ENCODE peak calls at places on chromosomes 12 and 14, in six cellular contexts. A is endothelial cell of umbilical vein, H is lower lobe of right lung, L is esophagus squamous epithelium, X is lung, F is hepatocyte. U is an unnamed sample. For H3K4me1, the result is how much of the 10 kb centered on the place peaks cover.

GRCh38 chr12:122842505-122843405 is 7.5 kb downstream of the HIP1R start:
- DNase-seq in A (peak), H (peak), L (no peak), X (no peak), F (peak), U (peak)

GRCh38 chr14:58109761-58110160 is 42.3 kb downstream of the ARMH4 start:
- DNase-seq in A (no peak), H (no peak), L (no peak), X (no peak), F (no peak), U (no peak)

GRCh38 chr14:46661728-46662127 is 10.1 kb upstream of the RPL10L start:
- DNase-seq in A (no peak), H (no peak), L (no peak), X (no peak), F (peak), U (no peak)

GRCh38 chr14:35285168-35285990 is 6.8 kb upstream of the PSMA6 start:
- DNase-seq in A (peak), H (no peak), L (no peak), X (no peak), F (no peak), U (no peak)

GRCh38 chr14:59777006-59777579 is 93.5 kb downstream of the RTN1 start:
- DNase-seq in A (no peak), H (no peak), L (no peak), X (no peak), F (no peak), U (no peak)

GRCh38 chr12:90842477-90842876 is 112.5 kb downstream of the CCER1 start:
- DNase-seq in A (no peak), H (no peak), L (no peak), X (no peak), F (no peak), U (no peak)

GRCh38 chr12:101204598-101205304 is 5.3 kb downstream of the SLC5A8 start:
- DNase-seq in A (no peak), H (no peak), L (no peak), X (no peak), F (no peak), U (no peak)

GRCh38 chr12:9587903-9588600 is 19.7 kb downstream of the KLRB1 start:
- DNase-seq in A (no peak), H (no peak), L (no peak), X (no peak), F (no peak), U (no peak)

GRCh38 chr14:60188696-60189095 is 23.5 kb upstream of the DHRS7 start:
- DNase-seq in A (no peak), H (no peak), L (no peak), X (no peak), F (no peak), U (no peak)

GRCh38 chr14:70166530-70167203 is 22.1 kb downstream of the SLC8A3 start:
- DNase-seq in A (no peak), H (no peak), L (no peak), X (no peak), F (no peak), U (no peak)

GRCh38 chr14:20460458-20461229 is 590 bp downstream of the PIP4P1 start:
- DNase-seq in A (peak), H (peak), L (no peak), X (peak), F (peak), U (peak)

GRCh38 chr12:15122349-15122748 is 98.9 kb downstream of the RERG start:
- DNase-seq in A (no peak), H (no peak), L (no peak), X (no peak), F (no peak), U (no peak)

GRCh38 chr12:121861549-121862254 is 3.0 kb upstream of the HPD start:
- DNase-seq in A (no peak), H (no peak), L (no peak), X (no peak), F (peak), U (no peak)

GRCh38 chr12:68912916-68913315 is 20.1 kb downstream of the CPM start:
- DNase-seq in A (no peak), H (no peak), L (no peak), X (no peak), F (no peak), U (no peak)

GRCh38 chr12:47556219-47556618 is 149.6 kb downstream of the RPAP3 start:
- DNase-seq in A (no peak), H (no peak), L (no peak), X (no peak), F (no peak), U (no peak)

GRCh38 chr12:7501031-7501585 is 2.5 kb downstream of the CD163 start:
- DNase-seq in A (no peak), H (no peak), L (no peak), X (no peak), F (no peak), U (no peak)

GRCh38 chr12:12954878-12955625 is 3.1 kb upstream of the GPRC5D start:
- DNase-seq in A (no peak), H (no peak), L (no peak), X (no peak), F (no peak), U (no peak)

GRCh38 chr12:58346032-58346632 is 404.8 kb downstream of the ATP23 start:
- DNase-seq in A (peak), H (no peak), L (no peak), X (no peak), F (peak), U (no peak)

GRCh38 chr14:34241185-34241711 is 220.8 kb downstream of the SPTSSA start:
- DNase-seq in A (no peak), H (no peak), L (no peak), X (no peak), F (no peak), U (no peak)

GRCh38 chr12:80041691-80042090 is 57.6 kb upstream of the OTOGL start:
- DNase-seq in A (peak), H (no peak), L (no peak), X (no peak), F (no peak), U (no peak)

GRCh38 chr12:130764475-130765185 is 48.5 kb upstream of the RIMBP2 start:
- DNase-seq in A (peak), H (no peak), L (no peak), X (no peak), F (no peak), U (no peak)

GRCh38 chr12:18320036-18320617 is 58.8 kb downstream of the PIK3C2G start:
- DNase-seq in A (peak), H (no peak), L (no peak), X (no peak), F (peak), U (peak)

GRCh38 chr12:93243382-93243688 is 134.4 kb upstream of the NUDT4 start:
- DNase-seq in A (no peak), H (no peak), L (no peak), X (no peak), F (no peak), U (no peak)

GRCh38 chr12:16939871-16940306 is 333.9 kb upstream of the LMO3 start:
- DNase-seq in A (peak), H (peak), L (no peak), X (peak), F (peak), U (peak)

GRCh38 chr12:121590476-121591143 is 9.8 kb upstream of the KDM2B start:
- DNase-seq in A (no peak), H (no peak), L (no peak), X (no peak), F (no peak), U (no peak)

GRCh38 chr14:38257500-38257899 is 1.6 kb upstream of the CLEC14A start:
- DNase-seq in A (peak), H (no peak), L (no peak), X (no peak), F (no peak), U (no peak)

GRCh38 chr12:27394676-27395075 is 51.9 kb upstream of the SMCO2 start:
- DNase-seq in A (no peak), H (no peak), L (no peak), X (no peak), F (no peak), U (no peak)

GRCh38 chr12:24719293-24719721 is 229.6 kb downstream of the BCAT1 start:
- DNase-seq in A (peak), H (no peak), L (no peak), X (no peak), F (no peak), U (no peak)

GRCh38 chr12:64120568-64120967 is 101.5 kb downstream of the KICS2 start:
- DNase-seq in A (no peak), H (no peak), L (no peak), X (no peak), F (no peak), U (no peak)

GRCh38 chr14:72665259-72665658 is 228.6 kb downstream of the DPF3 start:
- DNase-seq in A (peak), H (no peak), L (no peak), X (no peak), F (peak), U (no peak)

GRCh38 chr14:105148604-105149145 is 19.9 kb downstream of the JAG2 start:
- DNase-seq in A (no peak), H (peak), L (no peak), X (no peak), F (no peak), U (no peak)

GRCh38 chr12:990308-990648 is 745 bp upstream of the ERC1 start:
- DNase-seq in A (no peak), H (peak), L (no peak), X (peak), F (peak), U (peak)

GRCh38 chr14:64937821-64938193 is 4.7 kb downstream of the GPX2 start:
- DNase-seq in A (peak), H (no peak), L (no peak), X (no peak), F (no peak), U (no peak)

GRCh38 chr12:131947482-131948027 is 2.2 kb upstream of the EP400 start:
- DNase-seq in A (no peak), H (no peak), L (no peak), X (no peak), F (no peak), U (no peak)

GRCh38 chr12:89060133-89060532 is 292.2 kb downstream of the DUSP6 start:
- DNase-seq in A (no peak), H (no peak), L (no peak), X (no peak), F (no peak), U (no peak)

GRCh38 chr14:53885241-53885640 is 71.4 kb downstream of the BMP4 start:
- DNase-seq in A (peak), H (no peak), L (no peak), X (no peak), F (no peak), U (no peak)

GRCh38 chr14:71117839-71118743 is 210.8 kb downstream of the PCNX1 start:
- DNase-seq in A (no peak), H (no peak), L (no peak), X (no peak), F (peak), U (peak)

DNA sequence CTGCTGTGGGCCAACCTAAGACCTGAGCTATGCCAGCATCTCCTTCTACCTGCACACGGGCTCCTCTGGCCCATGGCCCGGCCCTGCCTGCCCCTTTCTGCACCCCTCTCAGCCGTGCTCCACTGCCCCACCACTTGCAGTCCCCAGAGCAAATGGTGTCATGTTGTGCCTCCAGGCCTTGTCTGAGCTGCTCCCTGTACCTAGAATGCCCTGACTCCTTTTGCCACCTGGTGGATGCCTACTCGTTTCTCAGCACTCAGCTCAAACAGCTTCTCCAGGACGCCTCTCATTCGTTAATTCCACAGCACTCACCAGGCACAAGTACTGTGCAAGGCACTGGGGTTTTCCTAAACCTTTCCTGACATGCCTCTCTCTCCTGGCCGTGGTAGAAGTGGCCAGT is 63.2 kb upstream of the PNMA1 start:
- DNase-seq in A (no peak), H (no peak), L (no peak), X (no peak), F (no peak), U (no peak)
- TF ChIP-seq CTCF in A (no peak), H (peak), L (no peak), X (no peak), F (no peak), U (no peak)

DNA sequence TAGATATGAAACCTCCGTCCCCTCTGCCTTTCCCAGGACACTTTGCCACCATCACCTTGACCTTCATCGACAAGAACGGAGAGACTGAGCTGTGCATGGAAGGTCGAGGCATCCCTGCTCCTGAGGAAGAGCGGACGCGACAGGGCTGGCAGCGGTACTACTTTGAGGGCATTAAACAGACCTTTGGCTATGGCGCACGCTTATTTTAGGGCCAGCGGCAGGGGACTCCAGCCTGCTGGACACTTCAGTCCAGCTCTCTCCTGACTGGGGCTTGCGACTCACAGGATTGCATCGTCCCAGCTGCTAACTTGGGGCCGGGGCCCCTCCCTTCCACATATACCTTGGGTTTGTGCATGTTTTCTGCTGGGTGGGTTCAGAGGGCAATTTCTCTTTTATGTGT is 11.1 kb downstream of the AHSA1 start:
- DNase-seq in A (no peak), H (no peak), L (no peak), X (no peak), F (no peak), U (no peak)
- H3K4me3 ChIP-seq in A (no peak), H (no peak), L (no peak), X (no peak), F (no peak), U (no peak)

GRCh38 chr14:68373847-68374582 is 418.9 kb downstream of the ZFP36L1 start:
- DNase-seq in A (no peak), H (no peak), L (no peak), X (no peak), F (no peak), U (no peak)
- H3K4me1 ChIP-seq in A (under half), H (under half), L (under half), X (under half), F (under half), U (under half)

GRCh38 chr14:22848391-22849164 is 12.2 kb downstream of the MMP14 start:
- DNase-seq in A (peak), H (peak), L (no peak), X (peak), F (peak), U (peak)

GRCh38 chr14:22849212-22849819 is 12.9 kb downstream of the MMP14 start:
- DNase-seq in A (no peak), H (peak), L (no peak), X (no peak), F (no peak), U (peak)

GRCh38 chr14:22845821-22846625 is 9.6 kb downstream of the MMP14 start:
- DNase-seq in A (no peak), H (peak), L (no peak), X (no peak), F (no peak), U (no peak)

GRCh38 chr14:22846811-22847307 is 10.5 kb downstream of the MMP14 start:
- DNase-seq in A (no peak), H (peak), L (no peak), X (no peak), F (no peak), U (no peak)

GRCh38 chr14:22847661-22848341 is 11.4 kb downstream of the MMP14 start:
- DNase-seq in A (no peak), H (peak), L (no peak), X (no peak), F (peak), U (no peak)
- TF ChIP-seq CTCF in A (no peak), H (no peak), L (no peak), X (no peak), F (no peak), U (no peak)

GRCh38 chr12:109153711-109154434 is 37.5 kb downstream of the ACACB start:
- DNase-seq in A (peak), H (no peak), L (no peak), X (no peak), F (peak), U (no peak)
- H3K4me3 ChIP-seq in A (peak), H (peak), L (peak), X (no peak), F (peak), U (no peak)

GRCh38 chr14:52354257-52354656 is 40.1 kb downstream of the PTGER2 start:
- DNase-seq in A (no peak), H (no peak), L (no peak), X (no peak), F (no peak), U (no peak)
- H3K4me1 ChIP-seq in A (under half), H (under half), L (under half), X (under half), F (under half), U (under half)

GRCh38 chr12:46365951-46366379 is 6.6 kb downstream of the SLC38A2 start:
- DNase-seq in A (no peak), H (no peak), L (no peak), X (no peak), F (no peak), U (no peak)

GRCh38 chr12:46363582-46364299 is 8.8 kb downstream of the SLC38A2 start:
- DNase-seq in A (no peak), H (no peak), L (no peak), X (no peak), F (no peak), U (no peak)

GRCh38 chr12:46364300-46364696 is 8.3 kb downstream of the SLC38A2 start:
- DNase-seq in A (no peak), H (no peak), L (no peak), X (no peak), F (no peak), U (no peak)

GRCh38 chr12:46366771-46367170 is 5.8 kb downstream of the SLC38A2 start:
- DNase-seq in A (no peak), H (no peak), L (no peak), X (no peak), F (no peak), U (no peak)

GRCh38 chr12:46364777-46365580 is 7.6 kb downstream of the SLC38A2 start:
- DNase-seq in A (peak), H (no peak), L (no peak), X (peak), F (peak), U (no peak)
- TF ChIP-seq CTCF in A (no peak), H (no peak), L (no peak), X (no peak), F (no peak), U (no peak)

GRCh38 chr14:101823081-101823480 is 61.6 kb downstream of the PPP2R5C start:
- DNase-seq in A (no peak), H (no peak), L (no peak), X (no peak), F (peak), U (no peak)

GRCh38 chr14:101826359-101826758 is 64.8 kb downstream of the PPP2R5C start:
- DNase-seq in A (no peak), H (no peak), L (no peak), X (no peak), F (no peak), U (no peak)

GRCh38 chr14:101825797-101826196 is 64.3 kb downstream of the PPP2R5C start:
- DNase-seq in A (no peak), H (no peak), L (no peak), X (no peak), F (no peak), U (no peak)

GRCh38 chr14:101823511-101824120 is 62.1 kb downstream of the PPP2R5C start:
- DNase-seq in A (peak), H (no peak), L (no peak), X (no peak), F (no peak), U (peak)

DNA sequence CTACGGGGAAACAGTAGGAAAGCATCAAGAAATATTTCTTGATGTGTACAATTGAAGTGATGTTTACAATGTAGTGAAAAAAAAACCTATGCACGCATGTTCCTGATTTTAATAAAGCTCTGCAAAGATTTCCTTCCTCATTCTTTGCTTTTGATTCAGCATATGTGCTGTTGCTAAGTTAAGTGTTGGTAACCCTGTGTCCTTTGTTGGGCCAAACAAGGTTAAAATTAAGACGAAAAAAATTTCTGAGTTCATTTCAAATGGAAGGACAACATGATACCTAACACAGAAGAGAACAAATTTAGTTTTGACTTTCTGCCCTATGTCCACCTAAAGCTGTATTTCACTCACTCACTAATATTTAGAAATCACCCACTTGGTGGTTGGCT is 62.8 kb downstream of the PPP2R5C start:
- DNase-seq in A (peak), H (no peak), L (no peak), X (no peak), F (no peak), U (no peak)
- H3K4me3 ChIP-seq in A (no peak), H (peak), L (no peak), X (no peak), F (no peak), U (no peak)

GRCh38 chr12:108854055-108854452 is 3.3 kb downstream of the SSH1 start:
- DNase-seq in A (no peak), H (no peak), L (no peak), X (no peak), F (peak), U (no peak)
- H3K4me1 ChIP-seq in A (half or more), H (half or more), L (under half), X (under half), F (under half), U (under half)